ENCODE peak calls at places on chromosomes 6 and 20, in seven cellular contexts. I is AG10803, U is GM12864, Y is tibial artery, S is fibroblast of lung, F is A549, D is heart right ventricle. O is an unnamed sample.

GRCh38 chr6:113570176-113570575 is 287.0 kb upstream of the MARCKS start:
- DNase-seq in Y (no peak), U (no peak), D (no peak), I (peak; percentile 74), F (no peak), S (no peak), O (no peak)

GRCh38 chr6:116419069-116419468 is 42.1 kb upstream of the CALHM6 start:
- DNase-seq in I (no peak), F (no peak), D (no peak), U (no peak), S (peak; percentile 51), Y (no peak), O (no peak)

GRCh38 chr20:58213112-58213511 is 15.3 kb downstream of the ANKRD60 start:
- DNase-seq in U (no peak), I (peak; percentile 29), F (peak; percentile 48), Y (no peak), D (no peak), S (peak; percentile 22), O (no peak)

GRCh38 chr6:112651239-112651638 is 304.1 kb downstream of the RFPL4B start:
- DNase-seq in U (no peak), F (no peak), Y (no peak), I (no peak), D (no peak), S (no peak), O (no peak)

GRCh38 chr6:157946865-157947532 is 34.7 kb upstream of the SYNJ2 start:
- DNase-seq in S (no peak), F (no peak), I (peak; percentile 22), Y (no peak), U (no peak), D (no peak), O (no peak)

GRCh38 chr6:67888886-67889681 is 746.0 kb upstream of the ADGRB3 start:
- DNase-seq in D (no peak), I (no peak), Y (no peak), U (no peak), F (no peak), S (peak; percentile 49), O (no peak)

GRCh38 chr20:51712501-51713212 is 55.5 kb downstream of the ATP9A start:
- DNase-seq in I (peak; percentile 36), D (no peak), S (peak; percentile 56), F (peak; percentile 49), Y (no peak), U (no peak), O (no peak)

GRCh38 chr6:25172819-25173218 is 106.4 kb upstream of the CARMIL1 start:
- DNase-seq in I (peak; percentile 99), Y (no peak), F (no peak), U (no peak), D (no peak), S (peak; percentile 99), O (peak; percentile 96)

GRCh38 chr6:167469101-167469500 is 144.2 kb downstream of the TTLL2 start:
- DNase-seq in F (no peak), S (no peak), D (no peak), U (no peak), Y (no peak), I (no peak), O (no peak)

GRCh38 chr20:43914697-43915208 is at the start of gene TOX2:
- DNase-seq in D (peak; percentile 48), F (peak; percentile 60), Y (no peak), S (peak; percentile 56), I (peak; percentile 51), U (no peak), O (no peak)
- TF ChIP-seq CTCF in D (no peak), F (no peak), Y (no peak), S (no peak), I (no peak), U (no peak), O (no peak)

GRCh38 chr20:3812259-3812681 is 8.1 kb upstream of the AP5S1 start:
- DNase-seq in F (no peak), U (no peak), D (no peak), S (no peak), Y (no peak), I (no peak), O (no peak)

GRCh38 chr20:3808141-3808479 is 12.0 kb downstream of the CDC25B start:
- DNase-seq in F (peak; percentile 97), I (peak; percentile 96), Y (peak; percentile 93), U (no peak), S (peak; percentile 93), D (peak; percentile 64), O (peak; percentile 86)

GRCh38 chr20:3805594-3806264 is 9.6 kb downstream of the CDC25B start:
- DNase-seq in F (no peak), U (no peak), I (peak; percentile 72), S (peak; percentile 68), Y (no peak), D (no peak), O (no peak)

GRCh38 chr20:3811421-3812258 is 8.7 kb upstream of the AP5S1 start:
- DNase-seq in I (peak; percentile 99), D (peak; percentile 99), S (peak; percentile 97), F (peak; percentile 97), Y (peak; percentile 98), U (no peak), O (peak; percentile 93)

GRCh38 chr20:3808544-3808943 is 11.8 kb upstream of the AP5S1 start:
- DNase-seq in U (no peak), F (no peak), Y (no peak), D (no peak), S (no peak), I (no peak), O (no peak)
- H3K4me3 ChIP-seq in U (no peak overlapping the region), F (peak overlapping the region; percentile 13), Y (no peak overlapping the region), D (no peak overlapping the region), S (peak overlapping the region; percentile 15), I (no peak overlapping the region), O (no peak overlapping the region)

DNA sequence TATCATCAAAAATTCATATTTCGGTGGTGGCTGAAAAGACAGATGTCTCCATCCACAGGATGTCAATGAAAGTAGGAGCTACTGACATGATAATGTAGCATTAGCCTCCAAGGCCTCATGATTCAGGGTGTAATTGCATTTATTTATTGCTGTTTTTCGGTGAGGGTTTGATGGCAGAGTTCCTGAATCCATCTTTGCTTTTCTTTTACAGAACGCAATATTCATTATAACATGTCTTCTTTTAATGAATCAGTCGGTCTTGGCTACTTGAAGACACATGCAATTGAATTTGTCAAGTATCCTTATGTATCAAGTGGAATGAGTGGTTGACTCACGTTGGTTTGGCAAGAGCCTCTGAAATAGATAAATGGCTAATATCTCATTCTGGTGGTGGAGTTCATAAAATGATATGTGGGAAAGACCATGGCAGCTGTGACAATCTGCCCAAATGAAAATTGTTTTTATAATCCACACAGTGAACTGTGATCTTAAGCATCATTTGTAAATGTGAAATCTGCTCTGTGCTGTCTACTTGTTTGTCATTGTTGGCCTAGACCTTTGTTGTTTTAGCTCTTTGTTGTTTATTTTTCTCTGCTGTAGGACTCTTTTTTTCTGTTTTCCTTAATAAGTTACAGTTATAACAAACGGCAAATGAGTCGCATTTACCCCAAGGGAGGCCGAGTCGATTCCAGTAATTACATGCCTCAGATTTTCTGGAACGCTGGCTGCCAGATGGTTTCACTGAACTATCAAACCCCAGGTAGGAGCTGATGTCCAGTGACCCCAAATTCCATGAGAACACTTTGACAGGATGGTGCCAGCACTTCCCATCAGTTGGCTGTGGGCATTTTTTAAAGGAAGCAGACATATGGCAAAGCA is 105.7 kb upstream of the LAMP5 start:
- DNase-seq in U (no peak), Y (no peak), I (peak; percentile 73), F (no peak), S (peak; percentile 95), D (no peak), O (peak; percentile 24)
- TF ChIP-seq CTCF in U (no peak), Y (no peak), I (no peak), F (peak; percentile 2), S (no peak), D (no peak), O (no peak)

GRCh38 chr6:11389977-11390376 is 147.6 kb upstream of the TMEM170B start:
- DNase-seq in Y (no peak), U (no peak), I (peak; percentile 42), D (no peak), S (peak; percentile 83), F (no peak), O (no peak)
- H3K4me3 ChIP-seq in Y (no peak overlapping the region), U (no peak overlapping the region), I (no peak overlapping the region), D (no peak overlapping the region), S (no peak overlapping the region), F (no peak overlapping the region), O (no peak overlapping the region)

DNA sequence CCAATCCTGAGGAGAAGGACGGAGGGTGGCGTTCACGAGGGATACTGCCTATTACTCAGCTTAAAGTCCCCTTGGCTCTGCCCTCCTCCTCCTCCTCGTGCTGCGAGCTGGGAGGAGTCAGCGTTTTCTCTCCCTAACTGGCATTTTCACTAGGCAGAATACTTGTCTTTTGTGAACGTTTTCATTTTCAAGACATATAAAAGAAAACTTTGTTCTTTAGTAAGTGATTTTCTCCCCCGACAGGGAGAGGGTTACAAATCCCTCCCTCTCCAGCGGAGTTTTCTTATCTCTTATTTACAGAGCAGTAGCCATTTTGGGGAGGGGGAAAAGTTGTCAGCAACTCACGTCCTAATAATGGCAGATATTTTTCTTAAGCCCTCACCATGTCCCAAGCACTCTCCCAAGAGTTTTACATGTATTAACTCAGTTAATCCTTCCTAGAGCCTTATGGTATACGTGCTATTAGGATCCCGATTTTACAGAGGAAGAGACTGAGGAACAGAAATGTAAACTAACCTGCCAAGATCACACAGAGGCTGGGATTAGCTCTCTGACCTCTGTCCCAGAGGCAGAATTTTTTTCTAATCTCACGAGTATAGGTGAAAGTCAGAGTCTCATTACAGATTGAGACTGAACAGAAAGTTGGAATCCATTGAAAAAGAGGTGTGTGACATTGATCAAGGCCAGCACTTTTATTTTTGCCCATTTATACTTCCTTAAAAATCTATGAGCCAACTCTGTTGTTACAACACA is 30.0 kb upstream of the ZNF217 start:
- DNase-seq in S (peak; percentile 76), I (peak; percentile 76), D (peak; percentile 40), U (peak; percentile 27), F (peak; percentile 71), Y (peak; percentile 83), O (no peak)
- TF ChIP-seq CTCF in S (no peak), I (peak; percentile 34), D (no peak), U (no peak), F (peak; percentile 24), Y (no peak), O (no peak)

DNA sequence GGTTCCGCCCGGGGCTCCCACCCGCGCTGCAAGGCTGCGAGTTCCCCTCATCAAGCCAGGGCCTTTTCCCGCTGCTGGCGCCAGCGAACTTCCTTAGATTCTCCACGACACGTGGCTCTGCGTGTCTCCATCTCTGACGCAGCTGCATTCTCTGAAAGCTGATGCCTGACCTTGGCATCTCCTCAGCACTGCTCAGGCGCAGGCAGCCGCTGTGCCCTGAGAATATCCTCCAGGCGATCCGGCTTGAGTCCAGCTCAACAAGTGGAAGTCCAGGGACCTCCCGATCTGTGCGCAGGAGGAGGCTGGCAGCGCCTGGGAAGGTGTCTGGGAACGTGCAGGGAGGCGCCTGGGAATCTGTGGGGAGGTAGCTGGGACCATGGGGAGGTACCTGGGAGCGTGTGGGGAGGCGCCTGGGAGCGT is 171.2 kb upstream of the THBS2 start:
- DNase-seq in S (peak; percentile 11), D (no peak), Y (no peak), I (peak; percentile 56), F (no peak), U (no peak), O (no peak)
- H3K4me3 ChIP-seq in S (no peak overlapping the region), D (no peak overlapping the region), Y (peak overlapping the region; percentile 31), I (no peak overlapping the region), F (no peak overlapping the region), U (no peak overlapping the region), O (peak overlapping the region; percentile 12)

GRCh38 chr20:36792422-36792821 is 18.9 kb upstream of the DSN1 start:
- DNase-seq in D (no peak), U (no peak), S (peak; percentile 76), I (peak; percentile 64), Y (no peak), F (peak; percentile 54), O (no peak)
- TF ChIP-seq CTCF in D (peak; percentile 49), U (peak; percentile 44), S (peak; percentile 47), I (peak; percentile 58), Y (no peak), F (peak; percentile 37), O (peak; percentile 59)